ENCODE peak calls at places on chromosomes 11 and 22, in six cellular contexts. I, Q, C, W, T and E are unnamed samples.

GRCh38 chr11:12232819-12233601 is 122.6 kb downstream of the MICAL2 start:
- DNase-seq in W (no peak), T (peak), C (peak), I (no peak), Q (no peak), E (no peak)

GRCh38 chr11:61543606-61544306 is 35.2 kb downstream of the LRRC10B start:
- DNase-seq in W (no peak), Q (no peak), C (peak), T (no peak), I (no peak), E (no peak)

GRCh38 chr11:70853103-70853830 is 399.1 kb downstream of the SHANK2 start:
- DNase-seq in C (no peak), I (no peak), Q (no peak), W (no peak), T (no peak), E (no peak)

GRCh38 chr11:67370351-67371076 is 2.9 kb downstream of the CLCF1 start:
- DNase-seq in Q (no peak), W (no peak), I (no peak), C (peak), T (peak), E (no peak)

GRCh38 chr11:9953994-9954626 is 290.2 kb downstream of the SWAP70 start:
- DNase-seq in W (no peak), C (peak), I (no peak), Q (no peak), T (no peak), E (no peak)

GRCh38 chr11:47005441-47005840 is 68.9 kb downstream of the CSTPP1 start:
- DNase-seq in W (no peak), I (no peak), C (no peak), T (no peak), Q (no peak), E (no peak)

GRCh38 chr22:44914026-44914721 is 95.6 kb downstream of the PHF21B start:
- DNase-seq in C (no peak), I (peak), Q (peak), W (peak), T (no peak), E (no peak)

GRCh38 chr11:100823360-100823759 is 136.3 kb downstream of the ARHGAP42 start:
- DNase-seq in T (no peak), W (no peak), I (no peak), C (peak), Q (no peak), E (no peak)

GRCh38 chr22:32020117-32020516 is 22.9 kb upstream of the SLC5A1 start:
- DNase-seq in C (peak), Q (no peak), I (no peak), T (peak), W (no peak), E (no peak)

GRCh38 chr22:22893891-22894739 is 6.5 kb downstream of the IGLL5 start:
- DNase-seq in C (no peak), T (no peak), Q (no peak), I (peak), W (no peak), E (no peak)

GRCh38 chr11:120781486-120782120 is 242.3 kb upstream of the TBCEL start:
- DNase-seq in W (no peak), Q (no peak), T (no peak), C (no peak), I (no peak), E (no peak)

GRCh38 chr11:74141274-74141695 is 29.5 kb downstream of the C2CD3 start:
- DNase-seq in T (no peak), Q (no peak), W (no peak), C (no peak), I (no peak), E (no peak)

GRCh38 chr11:46762248-46762647 is 43.2 kb downstream of the F2 start:
- DNase-seq in W (no peak), C (no peak), I (no peak), T (no peak), Q (no peak), E (no peak)

GRCh38 chr11:64925536-64926449 is 1.3 kb downstream of the PPP2R5B start:
- DNase-seq in C (no peak), Q (no peak), I (peak), W (no peak), T (no peak), E (no peak)

GRCh38 chr11:29985248-29985647 is 31.6 kb downstream of the KCNA4 start:
- DNase-seq in T (no peak), W (no peak), C (no peak), Q (no peak), I (no peak), E (no peak)

GRCh38 chr22:44181033-44181911 is 547 bp downstream of the PARVG start:
- DNase-seq in Q (no peak), T (no peak), W (peak), I (peak), C (no peak), E (no peak)

GRCh38 chr11:65651589-65652510 is 10.9 kb downstream of the RELA start:
- DNase-seq in T (no peak), I (peak), C (peak), Q (no peak), W (peak), E (no peak)

GRCh38 chr11:6735306-6735705 is 36.5 kb downstream of the OR2AG2 start:
- DNase-seq in Q (no peak), I (no peak), C (no peak), W (no peak), T (no peak), E (no peak)

GRCh38 chr22:31210830-31211503 is 1.1 kb upstream of the LIMK2 start:
- DNase-seq in W (no peak), T (no peak), C (no peak), Q (no peak), I (no peak), E (no peak)

GRCh38 chr11:18527512-18527911 is 770 bp upstream of the TSG101 start:
- DNase-seq in W (no peak), T (no peak), Q (no peak), I (no peak), C (peak), E (no peak)

GRCh38 chr11:61830318-61831105 is 2.4 kb downstream of the FADS2 start:
- DNase-seq in C (no peak), W (no peak), Q (no peak), I (no peak), T (no peak), E (no peak)

GRCh38 chr11:43393765-43394355 is 35.1 kb downstream of the TTC17 start:
- DNase-seq in I (no peak), T (no peak), W (no peak), Q (peak), C (peak), E (no peak)

GRCh38 chr22:27270818-27271510 is 530.6 kb downstream of the MN1 start:
- DNase-seq in C (no peak), Q (no peak), T (no peak), W (no peak), I (no peak), E (peak)

GRCh38 chr22:35914665-35915476 is 113.8 kb downstream of the RBFOX2 start:
- DNase-seq in Q (no peak), W (no peak), I (no peak), T (peak), C (peak), E (peak)

GRCh38 chr11:19632435-19632834 is 80.2 kb upstream of the NAV2 start:
- DNase-seq in I (no peak), C (peak), W (no peak), Q (no peak), T (no peak), E (no peak)

GRCh38 chr11:24078056-24078455 is 418.8 kb upstream of the LUZP2 start:
- DNase-seq in W (no peak), Q (no peak), I (no peak), T (peak), C (peak), E (no peak)

GRCh38 chr22:26646158-26646557 is 11.2 kb upstream of the MIAT start:
- DNase-seq in I (no peak), T (no peak), C (no peak), W (no peak), Q (no peak), E (no peak)

GRCh38 chr11:2744166-2744565 is 44.4 kb upstream of the KCNQ1OT1 start:
- DNase-seq in I (peak), C (no peak), T (no peak), W (peak), Q (peak), E (no peak)

GRCh38 chr11:2977113-2977512 is 15.0 kb downstream of the NAP1L4 start:
- DNase-seq in T (no peak), C (no peak), W (no peak), I (no peak), Q (no peak), E (no peak)

GRCh38 chr11:9607511-9607899 is 34.0 kb downstream of the WEE1 start:
- DNase-seq in I (no peak), W (no peak), Q (no peak), C (no peak), T (no peak), E (no peak)

GRCh38 chr11:21398195-21398594 is 728.8 kb downstream of the NELL1 start:
- DNase-seq in Q (no peak), I (no peak), C (no peak), T (no peak), W (no peak), E (no peak)

GRCh38 chr22:39559456-39560105 is 11.0 kb upstream of the CACNA1I start:
- DNase-seq in T (no peak), C (no peak), W (no peak), Q (no peak), I (no peak), E (no peak)

GRCh38 chr11:19727246-19727645 is 14.6 kb downstream of the NAV2 start:
- DNase-seq in I (no peak), Q (no peak), T (peak), C (peak), W (no peak), E (no peak)

GRCh38 chr11:61554172-61554988 is 26.5 kb downstream of the SYT7 start:
- DNase-seq in T (no peak), C (no peak), I (no peak), Q (no peak), W (no peak), E (peak)

GRCh38 chr11:77125695-77126094 is 2.4 kb upstream of the MYO7A start:
- DNase-seq in Q (peak), W (peak), T (no peak), I (no peak), C (no peak), E (no peak)

GRCh38 chr22:49372530-49373288 is 455.0 kb downstream of the BRD1 start:
- DNase-seq in I (peak), C (no peak), Q (no peak), W (peak), T (no peak), E (no peak)

GRCh38 chr22:39431216-39431801 is 25.5 kb upstream of the MGAT3 start:
- DNase-seq in T (no peak), I (no peak), C (no peak), W (peak), Q (no peak), E (no peak)

GRCh38 chr22:38311331-38311635 is 6.0 kb downstream of the CSNK1E start:
- DNase-seq in Q (no peak), I (no peak), T (no peak), W (no peak), C (no peak), E (no peak)
- H3K27ac ChIP-seq in Q (peak), I (no peak), T (peak), W (peak), C (peak), E (peak)

DNA sequence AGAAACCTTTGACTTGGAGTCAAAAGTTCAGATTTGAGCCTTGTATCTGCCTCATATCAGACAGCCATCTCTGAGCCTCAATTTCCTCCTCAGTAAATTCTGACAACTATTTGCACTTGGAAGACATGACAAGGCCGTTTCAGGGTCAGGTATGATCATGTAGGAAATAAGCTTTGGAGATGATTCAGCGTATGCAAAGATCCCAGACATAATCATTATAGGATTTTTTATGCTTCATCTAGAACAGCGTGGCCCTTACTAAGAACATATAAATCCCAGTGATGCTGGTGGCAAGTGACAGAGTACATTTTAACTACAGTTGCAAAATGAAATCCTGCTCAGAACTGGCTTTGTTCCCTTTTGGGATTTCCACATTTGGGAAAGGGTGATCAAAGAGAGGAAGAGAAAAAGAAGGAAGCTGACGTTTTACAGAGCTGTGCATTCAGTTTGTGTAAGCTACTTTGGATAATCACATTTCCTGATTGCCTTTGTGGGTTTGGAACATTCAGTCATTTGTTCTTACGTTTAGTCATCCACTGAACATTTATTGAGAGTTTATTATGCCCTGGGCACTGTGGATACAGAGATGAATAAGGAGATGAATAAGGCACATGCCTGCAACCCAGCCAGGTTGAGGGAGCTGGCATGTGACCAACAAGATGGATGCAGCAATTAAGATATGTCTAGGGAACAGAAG is 81.9 kb upstream of the HEPHL1 start:
- DNase-seq in T (no peak), Q (no peak), C (no peak), I (no peak), W (no peak), E (no peak)
- H3K27ac ChIP-seq in T (no peak), Q (no peak), C (no peak), I (no peak), W (no peak), E (no peak)

GRCh38 chr11:45333506-45333971 is 47.4 kb upstream of the SYT13 start:
- DNase-seq in C (peak), W (no peak), Q (no peak), I (no peak), T (no peak), E (no peak)
- H3K27ac ChIP-seq in C (no peak), W (no peak), Q (peak), I (peak), T (no peak), E (no peak)

GRCh38 chr22:41242396-41243117 is 1.8 kb upstream of the CHADL start:
- DNase-seq in C (no peak), I (no peak), T (no peak), W (no peak), Q (no peak), E (no peak)
- H3K27ac ChIP-seq in C (no peak), I (no peak), T (no peak), W (no peak), Q (no peak), E (no peak)

GRCh38 chr22:20183823-20184222 is 33.0 kb upstream of the CCDC188 start:
- DNase-seq in I (no peak), T (no peak), C (no peak), W (no peak), Q (no peak), E (no peak)

GRCh38 chr22:20185750-20186149 is 34.9 kb upstream of the CCDC188 start:
- DNase-seq in C (no peak), Q (no peak), T (no peak), I (no peak), W (no peak), E (no peak)

GRCh38 chr22:20183101-20183500 is 32.2 kb upstream of the CCDC188 start:
- DNase-seq in T (no peak), Q (no peak), W (no peak), C (no peak), I (no peak), E (no peak)

GRCh38 chr22:20186183-20186870 is 35.5 kb upstream of the CCDC188 start:
- DNase-seq in T (no peak), Q (no peak), I (no peak), W (no peak), C (no peak), E (no peak)

DNA sequence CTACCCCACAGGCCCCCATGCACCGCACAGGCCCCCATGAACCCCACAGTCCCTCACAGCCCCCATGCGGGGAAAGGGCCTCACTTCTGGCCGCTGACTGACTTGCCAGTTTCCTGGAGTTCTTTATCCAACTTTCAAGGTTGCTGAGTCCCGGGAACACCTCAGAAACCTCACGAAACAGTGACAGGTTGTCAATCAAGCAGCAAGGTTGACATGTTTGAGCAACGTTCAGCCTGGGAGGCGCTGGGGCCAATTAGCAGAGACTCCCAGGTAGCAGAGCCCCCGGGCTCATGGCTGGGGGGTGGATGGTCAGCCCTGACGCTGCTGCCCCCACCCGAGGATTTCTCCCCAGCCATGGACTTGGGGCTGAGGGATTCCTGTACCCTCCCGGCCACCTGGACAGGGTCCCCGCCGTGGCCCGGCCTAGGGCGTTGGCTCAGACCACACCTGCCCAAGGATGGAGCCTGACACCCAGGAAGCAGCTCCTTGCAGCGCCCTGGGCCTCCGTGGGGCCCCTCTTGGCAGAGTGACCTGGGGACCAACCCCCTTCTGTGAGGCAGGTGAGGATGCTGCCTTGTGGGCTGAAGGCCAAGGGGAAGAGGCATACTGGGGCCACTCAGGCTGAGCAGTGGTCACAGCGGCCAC is 33.8 kb upstream of the CCDC188 start:
- DNase-seq in W (no peak), C (no peak), T (no peak), I (no peak), Q (no peak), E (no peak)
- H3K27ac ChIP-seq in W (no peak), C (no peak), T (no peak), I (no peak), Q (no peak), E (no peak)

GRCh38 chr22:46609724-46610161 is 10.4 kb upstream of the GRAMD4 start:
- DNase-seq in Q (no peak), W (peak), C (no peak), I (no peak), T (no peak), E (no peak)

GRCh38 chr22:46612341-46612903 is 7.8 kb upstream of the GRAMD4 start:
- DNase-seq in W (no peak), T (no peak), I (no peak), C (no peak), Q (no peak), E (no peak)

GRCh38 chr22:46609175-46609690 is 11.0 kb upstream of the GRAMD4 start:
- DNase-seq in Q (no peak), T (no peak), I (no peak), W (no peak), C (no peak), E (no peak)

GRCh38 chr22:46611189-46611588 is 9.0 kb upstream of the GRAMD4 start:
- DNase-seq in Q (no peak), T (no peak), W (no peak), C (no peak), I (no peak), E (no peak)

GRCh38 chr22:46610345-46610744 is 9.8 kb upstream of the GRAMD4 start:
- DNase-seq in T (no peak), Q (no peak), W (no peak), I (no peak), C (no peak), E (no peak)
- H3K27ac ChIP-seq in T (no peak), Q (no peak), W (no peak), I (no peak), C (no peak), E (no peak)

GRCh38 chr11:13880719-13881118 is 81.8 kb upstream of the SPON1 start:
- DNase-seq in T (no peak), Q (no peak), C (no peak), W (no peak), I (no peak), E (no peak)
- H3K27ac ChIP-seq in T (no peak), Q (no peak), C (no peak), W (no peak), I (no peak), E (no peak)